ENCODE peak calls at places on chromosomes 6 and 20, in five cellular contexts. Z, Q, C, F and O are unnamed samples.

GRCh38 chr6:72940265-72940664 is 285.0 kb downstream of the KHDC1L start:
- DNase-seq in C (no peak), Z (no peak), Q (no peak), F (no peak), O (no peak)

GRCh38 chr6:87237804-87238203 is 82.4 kb downstream of the ZNF292 start:
- DNase-seq in Q (no peak), C (peak; percentile 21), Z (no peak), F (no peak), O (no peak)

GRCh38 chr20:47343007-47343472 is 13.5 kb downstream of the ZMYND8 start:
- DNase-seq in F (no peak), Q (no peak), C (no peak), Z (no peak), O (no peak)

GRCh38 chr6:33688451-33689147 is 22.9 kb downstream of the UQCC2 start:
- DNase-seq in F (no peak), C (no peak), Q (no peak), Z (no peak), O (no peak)

GRCh38 chr6:91152824-91153223 is 566.0 kb upstream of the MAP3K7 start:
- DNase-seq in Q (no peak), Z (no peak), C (no peak), F (no peak), O (no peak)

GRCh38 chr6:21694168-21694567 is 100.6 kb downstream of the SOX4 start:
- DNase-seq in Q (no peak), F (no peak), Z (no peak), C (no peak), O (no peak)

GRCh38 chr20:41167481-41168253 is 30.3 kb downstream of the PLCG1 start:
- DNase-seq in F (no peak), C (no peak), Q (no peak), Z (peak; percentile 37), O (no peak)

GRCh38 chr6:32759669-32760068 is 3.7 kb downstream of the HLA-DQB2 start:
- DNase-seq in Q (no peak), Z (no peak), F (no peak), C (no peak), O (no peak)

GRCh38 chr20:3543901-3544507 is 73.2 kb downstream of the ATRN start:
- DNase-seq in C (no peak), Q (no peak), F (no peak), Z (no peak), O (no peak)

GRCh38 chr20:21270806-21271205 is 32.3 kb upstream of the XRN2 start:
- DNase-seq in F (no peak), Z (no peak), Q (no peak), C (no peak), O (no peak)

GRCh38 chr6:29800254-29800653 is 27.4 kb upstream of the HLA-G start:
- DNase-seq in Q (no peak), C (no peak), F (no peak), Z (no peak), O (no peak)

GRCh38 chr6:2958331-2958711 is 13.0 kb downstream of the SERPINB6 start:
- DNase-seq in Q (no peak), Z (no peak), F (no peak), C (no peak), O (peak; percentile 85)

GRCh38 chr6:130724089-130724488 is 103.1 kb upstream of the SMLR1 start:
- DNase-seq in F (no peak), C (no peak), Q (peak; percentile 9), Z (no peak), O (no peak)

GRCh38 chr6:166627875-166628849 is 1.1 kb upstream of the RPS6KA2 start:
- DNase-seq in F (peak; percentile 60), Z (peak; percentile 62), C (no peak), Q (peak; percentile 57), O (peak; percentile 59)

GRCh38 chr20:4099905-4100675 is 84.7 kb upstream of the RNF24 start:
- DNase-seq in F (no peak), C (no peak), Z (no peak), Q (no peak), O (no peak)

GRCh38 chr20:31712564-31713311 is 9.9 kb downstream of the BCL2L1 start:
- DNase-seq in F (peak; percentile 57), Q (no peak), Z (peak; percentile 83), C (peak; percentile 49), O (peak; percentile 95)

GRCh38 chr6:154980273-154981070 is 14.6 kb upstream of the TIAM2 start:
- DNase-seq in Q (no peak), Z (no peak), F (no peak), C (no peak), O (no peak)

GRCh38 chr6:6580225-6580870 is 8.2 kb upstream of the LY86 start:
- DNase-seq in Q (no peak), F (no peak), C (no peak), Z (no peak), O (no peak)

GRCh38 chr20:59751075-59751711 is 146.9 kb downstream of the PHACTR3 start:
- DNase-seq in C (peak; percentile 10), F (peak; percentile 87), Q (peak; percentile 67), Z (peak; percentile 67), O (peak; percentile 92)

GRCh38 chr6:77653817-77654216 is 978 bp downstream of the MEI4 start:
- DNase-seq in Q (no peak), Z (no peak), F (no peak), C (no peak), O (no peak)

GRCh38 chr20:57241592-57241991 is 24.8 kb downstream of the BMP7 start:
- DNase-seq in F (no peak), Q (no peak), C (no peak), Z (no peak), O (no peak)

GRCh38 chr20:36472656-36473071 is 68.7 kb upstream of the MYL9 start:
- DNase-seq in C (no peak), Q (peak; percentile 40), F (peak; percentile 68), Z (peak; percentile 80), O (peak; percentile 68)

DNA sequence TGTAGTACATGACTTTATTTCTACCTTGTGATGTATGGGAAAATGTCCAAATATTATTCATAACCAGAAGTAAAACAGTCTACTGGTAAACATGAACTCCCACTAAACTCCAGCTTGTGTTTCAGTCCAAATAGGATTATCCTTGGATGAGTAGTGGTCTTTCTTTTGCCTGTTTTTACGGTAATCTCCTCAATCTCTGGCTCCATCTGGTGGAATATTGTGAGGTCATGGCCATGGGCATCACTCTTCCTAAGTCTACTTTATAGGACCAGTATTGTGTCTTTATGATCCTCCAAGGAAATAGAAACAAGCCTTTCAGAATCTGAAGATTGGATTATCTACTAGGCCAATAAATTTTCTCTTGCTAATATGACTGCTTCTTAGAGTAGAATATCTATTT is 505.0 kb downstream of the BMP2 start:
- DNase-seq in Z (no peak), Q (no peak), C (no peak), F (no peak), O (no peak)
- TF ChIP-seq CTCF in Z (no peak), Q (no peak), C (no peak), F (peak; percentile 21), O (no peak)

GRCh38 chr6:17589402-17590116 is 10.5 kb upstream of the FAM8A1 start:
- DNase-seq in Q (no peak), Z (no peak), C (peak; percentile 82), F (no peak), O (no peak)

GRCh38 chr6:17588011-17588410 is 12.1 kb upstream of the FAM8A1 start:
- DNase-seq in F (no peak), Q (no peak), Z (no peak), C (no peak), O (no peak)

GRCh38 chr6:17584241-17584803 is 15.8 kb upstream of the FAM8A1 start:
- DNase-seq in F (no peak), Z (no peak), C (peak; percentile 78), Q (no peak), O (no peak)

GRCh38 chr6:17583811-17584210 is 16.3 kb upstream of the FAM8A1 start:
- DNase-seq in F (no peak), Z (no peak), Q (peak; percentile 33), C (peak; percentile 43), O (no peak)

DNA sequence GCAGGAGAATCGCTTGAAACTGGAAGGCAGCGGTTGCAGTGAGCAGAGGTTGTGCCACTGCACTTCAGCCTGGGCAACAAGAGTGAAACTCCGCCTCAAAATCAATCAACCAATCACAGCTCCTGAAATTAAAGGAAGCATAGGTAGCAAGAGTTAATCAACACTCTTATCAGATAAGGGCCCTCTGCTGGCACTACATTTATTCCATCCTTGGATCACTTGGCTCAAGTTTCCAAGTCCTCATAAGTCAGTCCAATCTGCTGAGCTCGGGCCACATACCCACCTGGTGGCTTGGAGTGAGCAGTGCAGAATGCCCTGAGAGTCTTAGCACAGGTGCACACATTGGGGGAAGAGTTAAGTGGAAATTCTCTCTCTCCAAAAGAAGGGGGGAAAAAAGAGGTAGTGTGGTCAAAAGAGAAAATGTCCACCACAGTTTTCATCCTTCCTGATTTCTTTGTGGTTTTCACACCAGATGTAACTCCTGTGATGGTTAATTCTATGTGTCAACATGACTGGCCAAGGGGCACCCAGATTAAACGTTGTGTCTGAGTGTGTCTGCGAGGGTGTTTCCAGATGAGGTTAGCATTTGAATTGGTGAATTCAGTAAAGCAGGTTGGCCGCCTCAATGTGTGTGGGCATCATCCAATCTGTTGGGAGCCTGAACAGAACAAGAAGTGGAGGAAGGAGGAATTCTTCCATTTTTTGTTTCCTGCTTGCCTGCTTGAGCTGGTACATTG is 14.2 kb upstream of the FAM8A1 start:
- DNase-seq in Q (no peak), F (peak; percentile 36), C (no peak), Z (no peak), O (no peak)
- TF ChIP-seq CTCF in Q (peak; percentile 29), F (no peak), C (peak; percentile 56), Z (no peak), O (no peak)

GRCh38 chr20:49785149-49785850 is 27.3 kb upstream of the SLC9A8 start:
- DNase-seq in Z (no peak), C (no peak), Q (no peak), F (no peak), O (no peak)

GRCh38 chr20:49785851-49786174 is 26.8 kb upstream of the SLC9A8 start:
- DNase-seq in Z (no peak), C (no peak), F (no peak), Q (no peak), O (no peak)

GRCh38 chr20:49786226-49786625 is 26.4 kb upstream of the SLC9A8 start:
- DNase-seq in C (no peak), F (no peak), Q (no peak), Z (no peak), O (no peak)

GRCh38 chr20:49787371-49788357 is 25.0 kb upstream of the SLC9A8 start:
- DNase-seq in Z (no peak), C (no peak), F (no peak), Q (no peak), O (no peak)

DNA sequence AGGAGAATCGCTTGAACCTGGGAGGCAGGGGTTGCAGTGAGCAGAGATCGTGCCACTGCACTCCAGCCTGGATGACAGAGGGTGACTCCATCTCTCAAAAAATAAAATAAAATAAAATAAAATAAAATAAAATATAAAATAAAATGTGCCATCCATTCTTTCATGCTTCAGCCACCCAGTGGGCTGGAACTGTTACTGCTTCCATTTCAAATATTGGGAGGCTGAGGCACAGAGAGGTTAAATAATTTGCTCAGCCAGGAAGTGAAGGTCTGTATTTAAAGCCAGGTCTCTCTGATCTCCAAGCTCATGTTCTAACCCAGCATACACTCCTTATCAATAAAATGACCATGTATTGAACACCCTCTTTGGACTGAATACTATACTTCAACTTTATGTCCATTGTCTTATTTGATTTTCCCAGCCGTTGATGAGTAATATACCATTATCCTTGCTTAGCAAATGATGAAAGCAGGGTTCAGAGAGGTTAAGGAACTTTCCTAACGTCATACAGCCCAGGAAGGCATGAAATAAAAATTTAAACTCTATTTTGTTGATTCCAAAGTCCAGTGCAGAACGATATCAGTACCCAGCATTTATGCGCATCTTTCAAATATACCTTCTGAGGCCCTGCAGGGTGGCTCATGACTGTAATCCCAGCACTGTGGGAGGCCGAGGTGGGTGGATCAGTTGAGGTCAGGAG is 25.8 kb upstream of the SLC9A8 start:
- DNase-seq in F (no peak), Z (no peak), C (no peak), Q (no peak), O (no peak)
- TF ChIP-seq CTCF in F (no peak), Z (no peak), C (peak; percentile 76), Q (no peak), O (no peak)

GRCh38 chr20:35269055-35269781 is 8.7 kb downstream of the MMP24OS start:
- DNase-seq in Z (peak; percentile 62), C (peak; percentile 59), F (peak; percentile 91), Q (peak; percentile 73), O (no peak)
- TF ChIP-seq CTCF in Z (peak; percentile 72), C (peak; percentile 90), F (peak; percentile 78), Q (peak; percentile 71), O (peak; percentile 27)